ENCODE peak calls at places on chromosomes 12 and 14, in five cellular contexts. One of them, this sample, is unnamed.

GRCh38 chr14:75201087-75201486 is 24.7 kb upstream of the TMED10 start:
- DNase-seq in HepG2: no peak
- DNase-seq in PC-3: no peak
- DNase-seq in IMR-90: no peak
- DNase-seq in astrocyte: no peak
- DNase-seq in this sample: no peak

GRCh38 chr12:120007272-120007671 is 18.2 kb downstream of the BICDL1 start:
- DNase-seq in HepG2: no peak
- DNase-seq in astrocyte: no peak
- DNase-seq in PC-3: no peak
- DNase-seq in IMR-90: no peak
- DNase-seq in this sample: no peak

GRCh38 chr14:34218866-34219265 is 243.2 kb downstream of the SPTSSA start:
- DNase-seq in IMR-90: no peak
- DNase-seq in PC-3: no peak
- DNase-seq in astrocyte: no peak
- DNase-seq in HepG2: no peak
- DNase-seq in this sample: no peak

GRCh38 chr12:120283318-120283717 is 8.4 kb downstream of the RNU4-2 start:
- DNase-seq in HepG2: no peak
- DNase-seq in IMR-90: no peak
- DNase-seq in PC-3: no peak
- DNase-seq in astrocyte: no peak
- DNase-seq in this sample: no peak

GRCh38 chr12:17992002-17992656 is 97.9 kb downstream of the RERGL start:
- DNase-seq in PC-3: peak
- DNase-seq in astrocyte: peak
- DNase-seq in HepG2: peak
- DNase-seq in IMR-90: peak
- DNase-seq in this sample: peak

GRCh38 chr12:91181053-91181452 is 1.6 kb downstream of the DCN start:
- DNase-seq in HepG2: no peak
- DNase-seq in PC-3: no peak
- DNase-seq in IMR-90: peak
- DNase-seq in astrocyte: peak
- DNase-seq in this sample: no peak

GRCh38 chr14:75831455-75831854 is 150.3 kb downstream of the TGFB3 start:
- DNase-seq in PC-3: peak
- DNase-seq in IMR-90: peak
- DNase-seq in HepG2: peak
- DNase-seq in astrocyte: peak
- DNase-seq in this sample: no peak

GRCh38 chr12:34295366-34296142 is 273.3 kb downstream of the ALG10 start:
- DNase-seq in astrocyte: no peak
- DNase-seq in IMR-90: no peak
- DNase-seq in HepG2: no peak
- DNase-seq in PC-3: no peak
- DNase-seq in this sample: no peak

GRCh38 chr12:38930994-38931393 is 25.6 kb upstream of the CPNE8 start:
- DNase-seq in PC-3: peak
- DNase-seq in IMR-90: no peak
- DNase-seq in HepG2: peak
- DNase-seq in astrocyte: no peak
- DNase-seq in this sample: no peak

GRCh38 chr12:42370013-42370412 is 44.0 kb downstream of the PPHLN1 start:
- DNase-seq in HepG2: no peak
- DNase-seq in PC-3: no peak
- DNase-seq in astrocyte: no peak
- DNase-seq in IMR-90: no peak
- DNase-seq in this sample: no peak

GRCh38 chr12:11633968-11634367 is 15.5 kb upstream of the ETV6 start:
- DNase-seq in astrocyte: peak
- DNase-seq in HepG2: peak
- DNase-seq in IMR-90: no peak
- DNase-seq in PC-3: peak
- DNase-seq in this sample: no peak

GRCh38 chr12:64440100-64440499 is 11.8 kb upstream of the TBK1 start:
- DNase-seq in PC-3: no peak
- DNase-seq in HepG2: no peak
- DNase-seq in IMR-90: no peak
- DNase-seq in astrocyte: no peak
- DNase-seq in this sample: no peak

GRCh38 chr14:21102472-21103164 is 1.8 kb downstream of the TMEM253 start:
- DNase-seq in HepG2: no peak
- DNase-seq in IMR-90: no peak
- DNase-seq in PC-3: no peak
- DNase-seq in astrocyte: no peak
- DNase-seq in this sample: no peak

GRCh38 chr12:69645031-69645430 is 34.3 kb upstream of the LRRC10 start:
- DNase-seq in PC-3: no peak
- DNase-seq in IMR-90: peak
- DNase-seq in astrocyte: no peak
- DNase-seq in HepG2: no peak
- DNase-seq in this sample: no peak

GRCh38 chr12:33988888-33989287 is 33.4 kb upstream of the ALG10 start:
- DNase-seq in HepG2: no peak
- DNase-seq in PC-3: peak
- DNase-seq in astrocyte: no peak
- DNase-seq in IMR-90: no peak
- DNase-seq in this sample: no peak

DNA sequence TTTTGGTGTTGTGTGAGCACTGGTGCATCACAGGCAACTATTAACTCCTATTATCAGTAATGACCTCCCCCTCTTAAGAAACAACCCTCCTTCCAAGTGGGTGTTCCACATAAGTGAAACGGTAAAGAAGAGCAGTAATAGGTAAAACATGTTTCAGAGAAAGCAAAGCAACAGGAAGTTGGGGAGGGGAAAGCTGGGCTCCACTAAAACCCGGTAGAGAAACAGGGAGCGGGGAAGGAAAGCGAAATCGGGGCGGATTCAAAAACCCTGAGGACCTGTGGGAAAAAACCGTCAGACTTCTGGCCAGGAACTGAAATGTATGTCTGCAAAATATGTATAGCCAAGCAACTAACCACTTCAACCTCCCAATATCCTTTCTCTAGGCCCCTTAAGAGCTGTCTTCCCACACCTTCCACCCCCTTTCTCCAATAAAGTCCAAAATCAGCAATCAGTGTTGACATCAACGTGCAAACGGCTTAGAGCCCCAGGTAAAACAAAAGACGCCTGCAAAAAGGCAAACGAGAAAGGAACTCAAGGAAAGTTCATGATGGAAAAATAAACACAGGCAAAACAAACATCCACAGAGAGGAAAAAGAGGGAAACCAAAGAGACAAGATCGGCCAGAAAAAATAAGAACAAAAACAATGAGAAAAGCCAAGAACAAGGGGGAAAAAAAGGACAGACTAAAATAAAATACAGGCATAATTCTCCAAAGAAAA is 32.8 kb downstream of the SIX1 start:
- DNase-seq in IMR-90: no peak
- DNase-seq in PC-3: no peak
- DNase-seq in astrocyte: no peak
- DNase-seq in HepG2: peak
- DNase-seq in this sample: no peak
- H3K4me2 ChIP-seq in IMR-90: no peak
- H3K4me2 ChIP-seq in PC-3: no peak
- H3K4me2 ChIP-seq in astrocyte: peak
- H3K4me2 ChIP-seq in HepG2: peak
- H3K4me2 ChIP-seq in this sample: no peak

DNA sequence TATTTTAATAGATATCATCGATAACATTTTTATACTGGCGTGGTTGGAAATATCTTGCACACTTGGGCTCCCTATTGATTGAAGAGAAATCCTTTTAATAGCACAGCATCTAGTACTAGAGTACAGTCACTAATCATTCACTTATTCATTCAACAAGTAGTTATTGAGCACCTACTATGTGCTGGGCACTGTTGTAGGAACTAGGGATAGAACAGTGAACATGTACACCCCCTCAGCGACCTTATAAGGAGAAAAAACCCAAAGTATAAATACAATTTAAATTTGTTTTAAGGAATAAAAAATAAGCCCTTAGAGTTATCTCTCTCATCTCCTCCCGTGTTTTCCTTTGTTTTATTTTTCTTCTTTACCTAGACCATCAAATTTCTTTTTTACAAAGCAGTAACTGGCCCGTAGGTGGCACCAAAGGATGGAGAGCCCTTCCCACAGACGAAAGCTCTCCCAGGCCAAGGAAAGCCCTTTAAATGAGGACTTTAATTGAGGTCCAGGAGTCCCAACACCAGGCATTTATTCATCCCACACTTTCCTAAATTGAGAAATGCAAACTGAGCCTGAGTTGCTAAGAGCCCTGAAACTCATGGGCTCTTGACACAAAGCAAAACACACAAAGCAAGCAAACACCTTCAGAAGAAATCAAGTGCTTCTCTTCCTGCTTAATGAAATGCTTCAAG is 29.0 kb downstream of the PEBP1 start:
- DNase-seq in PC-3: peak
- DNase-seq in astrocyte: no peak
- DNase-seq in HepG2: peak
- DNase-seq in IMR-90: peak
- DNase-seq in this sample: peak
- TF ChIP-seq CTCF in PC-3: peak
- TF ChIP-seq CTCF in astrocyte: peak
- TF ChIP-seq CTCF in HepG2: peak
- TF ChIP-seq CTCF in IMR-90: peak
- TF ChIP-seq CTCF in this sample: peak

GRCh38 chr14:61320806-61321384 is 484 bp upstream of the PRKCH start:
- DNase-seq in IMR-90: no peak
- DNase-seq in astrocyte: no peak
- DNase-seq in PC-3: peak
- DNase-seq in HepG2: no peak
- DNase-seq in this sample: no peak
- H3K9ac ChIP-seq in IMR-90: no peak
- H3K9ac ChIP-seq in astrocyte: no peak
- H3K9ac ChIP-seq in PC-3: peak
- H3K9ac ChIP-seq in HepG2: peak
- H3K9ac ChIP-seq in this sample: no peak

DNA sequence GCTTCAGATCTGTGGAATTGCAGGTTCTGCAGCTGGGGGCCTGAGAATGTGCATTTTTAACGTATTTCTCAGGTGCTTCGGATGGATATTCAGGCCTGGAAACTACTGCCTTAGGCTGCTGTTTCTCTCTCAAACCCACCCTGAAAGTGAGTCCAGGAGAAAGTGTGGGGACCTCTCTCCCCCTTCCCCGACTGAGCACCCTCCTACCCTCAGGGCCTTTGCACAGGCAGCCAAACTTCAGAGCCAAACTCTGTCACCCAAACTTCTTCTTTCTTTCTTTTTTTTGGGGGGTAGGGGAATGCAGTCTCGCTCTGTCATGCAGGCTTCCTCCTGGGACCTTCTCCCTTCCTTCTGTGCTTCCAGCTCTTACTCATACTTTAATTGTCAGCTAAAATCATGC is 82.4 kb upstream of the FBXO21 start:
- DNase-seq in PC-3: no peak
- DNase-seq in astrocyte: no peak
- DNase-seq in IMR-90: no peak
- DNase-seq in HepG2: no peak
- DNase-seq in this sample: no peak
- H3K4me2 ChIP-seq in PC-3: no peak
- H3K4me2 ChIP-seq in astrocyte: no peak
- H3K4me2 ChIP-seq in IMR-90: no peak
- H3K4me2 ChIP-seq in HepG2: no peak
- H3K4me2 ChIP-seq in this sample: no peak

GRCh38 chr14:73283592-73284379 is 46.5 kb downstream of the PAPLN start:
- DNase-seq in astrocyte: peak
- DNase-seq in HepG2: no peak
- DNase-seq in IMR-90: peak
- DNase-seq in PC-3: peak
- DNase-seq in this sample: no peak
- TF ChIP-seq CTCF in astrocyte: peak
- TF ChIP-seq CTCF in HepG2: peak
- TF ChIP-seq CTCF in IMR-90: peak
- TF ChIP-seq CTCF in PC-3: peak
- TF ChIP-seq CTCF in this sample: no peak

DNA sequence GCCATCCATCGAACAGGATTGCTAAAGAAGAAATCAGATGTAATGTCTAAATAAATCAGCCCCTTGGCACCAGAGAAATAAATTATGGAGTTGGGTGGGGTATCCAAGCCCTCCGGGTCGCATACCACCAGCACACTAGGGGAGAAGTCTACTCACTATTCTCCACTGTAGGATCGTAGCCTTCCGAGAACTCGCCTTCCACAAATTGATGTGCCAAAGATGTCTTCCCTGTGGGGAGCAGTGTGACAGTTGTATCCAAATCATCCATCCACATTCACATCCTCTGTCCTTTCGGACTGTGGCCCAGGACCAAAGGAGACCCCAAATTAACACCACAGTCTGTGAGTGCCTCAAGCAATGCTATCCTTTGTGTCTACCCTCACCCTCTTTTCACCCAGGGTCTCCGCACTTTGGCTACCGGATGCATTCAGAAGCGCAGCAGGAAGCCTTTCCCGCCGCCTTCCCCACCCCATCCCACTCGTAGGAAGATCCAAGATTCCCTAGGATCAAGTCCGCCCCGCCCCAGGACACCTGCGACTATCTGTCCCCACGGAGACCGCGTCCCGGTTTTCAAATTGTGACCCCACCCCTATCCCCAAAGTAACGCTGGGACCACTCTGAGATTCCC is 786 bp downstream of the RHEBL1 start:
- DNase-seq in IMR-90: no peak
- DNase-seq in HepG2: no peak
- DNase-seq in PC-3: no peak
- DNase-seq in astrocyte: no peak
- DNase-seq in this sample: no peak
- H3K9ac ChIP-seq in IMR-90: peak
- H3K9ac ChIP-seq in HepG2: peak
- H3K9ac ChIP-seq in PC-3: peak
- H3K9ac ChIP-seq in astrocyte: peak
- H3K9ac ChIP-seq in this sample: peak

DNA sequence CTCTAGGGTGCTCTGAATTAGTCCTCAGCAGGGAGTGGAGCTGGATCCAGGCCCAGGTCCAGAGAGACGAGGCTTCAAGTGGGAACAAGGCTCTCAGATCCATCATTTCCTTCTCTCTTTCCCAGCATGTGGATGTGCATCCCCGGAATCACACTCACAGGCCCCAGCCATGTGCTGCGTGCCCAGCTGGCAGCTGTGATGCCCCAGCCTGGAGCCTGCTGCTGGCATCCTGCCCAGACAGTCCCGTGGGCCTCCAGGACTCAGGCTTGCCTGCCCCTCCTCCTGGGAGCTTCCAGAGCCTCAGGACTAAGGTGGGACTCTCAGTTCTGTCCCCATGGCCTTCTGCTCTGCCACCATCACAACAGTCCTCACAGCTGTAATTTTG is 6.2 kb upstream of the KRT84 start:
- DNase-seq in PC-3: no peak
- DNase-seq in astrocyte: no peak
- DNase-seq in HepG2: no peak
- DNase-seq in IMR-90: no peak
- DNase-seq in this sample: no peak
- H3K4me2 ChIP-seq in PC-3: no peak
- H3K4me2 ChIP-seq in astrocyte: no peak
- H3K4me2 ChIP-seq in HepG2: no peak
- H3K4me2 ChIP-seq in IMR-90: no peak
- H3K4me2 ChIP-seq in this sample: no peak

DNA sequence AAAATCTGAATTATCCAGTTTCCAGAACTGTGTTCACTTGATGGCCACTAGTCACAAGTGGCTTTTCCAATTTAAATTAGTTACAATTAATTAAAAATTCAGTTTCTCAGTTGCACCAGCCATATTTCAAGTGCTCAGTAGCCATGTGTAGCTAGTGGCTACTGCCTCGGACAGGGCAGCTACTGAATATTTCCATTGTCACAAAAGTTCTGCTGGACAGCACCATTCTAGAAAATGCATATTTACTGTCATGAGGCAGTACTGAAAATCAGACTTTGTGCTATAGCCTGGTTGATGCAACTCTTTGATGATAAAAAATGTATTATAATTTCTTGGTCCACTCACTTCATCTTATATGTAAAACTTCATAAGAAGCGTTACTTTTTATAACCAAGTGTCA is 11.5 kb upstream of the OVCH1 start:
- DNase-seq in HepG2: no peak
- DNase-seq in astrocyte: no peak
- DNase-seq in PC-3: no peak
- DNase-seq in IMR-90: no peak
- DNase-seq in this sample: no peak
- TF ChIP-seq CTCF in HepG2: no peak
- TF ChIP-seq CTCF in astrocyte: no peak
- TF ChIP-seq CTCF in PC-3: no peak
- TF ChIP-seq CTCF in IMR-90: no peak
- TF ChIP-seq CTCF in this sample: no peak